ENCODE peak calls at places on chromosomes 11 and 22, in six cellular contexts. One of them, this sample, is unnamed.

GRCh38 chr22:49869855-49870712 is 16.4 kb downstream of the ZBED4 start:
- DNase-seq in A549: no peak
- DNase-seq in colonic mucosa: no peak
- DNase-seq in HepG2: no peak
- DNase-seq in psoas muscle: no peak
- DNase-seq in BE2C: no peak
- DNase-seq in this sample: no peak

GRCh38 chr22:27122561-27122960 is 465.2 kb downstream of the MIAT start:
- DNase-seq in A549: no peak
- DNase-seq in BE2C: no peak
- DNase-seq in psoas muscle: no peak
- DNase-seq in HepG2: no peak
- DNase-seq in colonic mucosa: no peak
- DNase-seq in this sample: no peak

GRCh38 chr11:1829039-1829820 is 5.6 kb upstream of the SYT8 start:
- DNase-seq in BE2C: no peak
- DNase-seq in A549: no peak
- DNase-seq in HepG2: no peak
- DNase-seq in colonic mucosa: no peak
- DNase-seq in psoas muscle: no peak
- DNase-seq in this sample: no peak

GRCh38 chr11:72236083-72236697 is 7.8 kb downstream of the PHOX2A start:
- DNase-seq in BE2C: no peak
- DNase-seq in colonic mucosa: no peak
- DNase-seq in HepG2: no peak
- DNase-seq in psoas muscle: no peak
- DNase-seq in A549: no peak
- DNase-seq in this sample: peak; percentile 36

GRCh38 chr11:7604331-7604973 is 68.8 kb downstream of the CYB5R2 start:
- DNase-seq in colonic mucosa: peak; percentile 79
- DNase-seq in psoas muscle: no peak
- DNase-seq in BE2C: no peak
- DNase-seq in A549: no peak
- DNase-seq in HepG2: no peak
- DNase-seq in this sample: no peak

GRCh38 chr11:107598225-107599139 is 7.5 kb downstream of the ELMOD1 start:
- DNase-seq in psoas muscle: peak; percentile 54
- DNase-seq in HepG2: no peak
- DNase-seq in BE2C: peak; percentile 34
- DNase-seq in colonic mucosa: no peak
- DNase-seq in A549: peak; percentile 22
- DNase-seq in this sample: peak; percentile 42

GRCh38 chr11:103920449-103920848 is 116.0 kb upstream of the DDI1 start:
- DNase-seq in BE2C: no peak
- DNase-seq in A549: no peak
- DNase-seq in psoas muscle: no peak
- DNase-seq in HepG2: no peak
- DNase-seq in colonic mucosa: no peak
- DNase-seq in this sample: no peak

GRCh38 chr22:30837531-30837930 is 131.0 kb downstream of the MORC2 start:
- DNase-seq in colonic mucosa: no peak
- DNase-seq in HepG2: no peak
- DNase-seq in A549: no peak
- DNase-seq in psoas muscle: no peak
- DNase-seq in BE2C: no peak
- DNase-seq in this sample: no peak

GRCh38 chr22:21074092-21074715 is 28.5 kb downstream of the LRRC74B start:
- DNase-seq in A549: peak; percentile 25
- DNase-seq in HepG2: no peak
- DNase-seq in BE2C: no peak
- DNase-seq in colonic mucosa: no peak
- DNase-seq in psoas muscle: no peak
- DNase-seq in this sample: no peak

GRCh38 chr11:111302298-111302697 is 4.0 kb downstream of the POU2AF3 start:
- DNase-seq in colonic mucosa: peak; percentile 59
- DNase-seq in BE2C: no peak
- DNase-seq in psoas muscle: no peak
- DNase-seq in A549: no peak
- DNase-seq in HepG2: no peak
- DNase-seq in this sample: no peak

GRCh38 chr11:2115308-2115707 is 23.9 kb downstream of the IGF2 start:
- DNase-seq in HepG2: no peak
- DNase-seq in psoas muscle: peak; percentile 22
- DNase-seq in BE2C: no peak
- DNase-seq in A549: no peak
- DNase-seq in colonic mucosa: no peak
- DNase-seq in this sample: no peak

GRCh38 chr11:12815150-12815523 is 140.9 kb downstream of the TEAD1 start:
- DNase-seq in BE2C: no peak
- DNase-seq in colonic mucosa: no peak
- DNase-seq in HepG2: no peak
- DNase-seq in psoas muscle: no peak
- DNase-seq in A549: no peak
- DNase-seq in this sample: no peak

GRCh38 chr11:127345819-127346459 is 345.4 kb upstream of the KIRREL3 start:
- DNase-seq in BE2C: peak; percentile 52
- DNase-seq in A549: peak; percentile 25
- DNase-seq in psoas muscle: no peak
- DNase-seq in colonic mucosa: no peak
- DNase-seq in HepG2: peak; percentile 13
- DNase-seq in this sample: peak; percentile 51

GRCh38 chr11:34830648-34831047 is 85.5 kb downstream of the APIP start:
- DNase-seq in A549: no peak
- DNase-seq in psoas muscle: no peak
- DNase-seq in BE2C: peak; percentile 40
- DNase-seq in colonic mucosa: no peak
- DNase-seq in HepG2: no peak
- DNase-seq in this sample: no peak

GRCh38 chr22:37419916-37420655 is 7.2 kb downstream of the ELFN2 start:
- DNase-seq in A549: no peak
- DNase-seq in psoas muscle: no peak
- DNase-seq in HepG2: no peak
- DNase-seq in BE2C: no peak
- DNase-seq in colonic mucosa: no peak
- DNase-seq in this sample: peak; percentile 53

GRCh38 chr11:44128729-44129128 is 33.3 kb downstream of the EXT2 start:
- DNase-seq in HepG2: no peak
- DNase-seq in BE2C: no peak
- DNase-seq in A549: no peak
- DNase-seq in colonic mucosa: no peak
- DNase-seq in psoas muscle: no peak
- DNase-seq in this sample: no peak

GRCh38 chr11:104907521-104908185 is 9.4 kb upstream of the CASP12 start:
- DNase-seq in colonic mucosa: no peak
- DNase-seq in psoas muscle: no peak
- DNase-seq in A549: no peak
- DNase-seq in HepG2: no peak
- DNase-seq in BE2C: no peak
- DNase-seq in this sample: no peak

GRCh38 chr22:22548349-22548716 is 10.7 kb downstream of the PRAME start:
- DNase-seq in A549: no peak
- DNase-seq in HepG2: no peak
- DNase-seq in BE2C: no peak
- DNase-seq in psoas muscle: no peak
- DNase-seq in colonic mucosa: no peak
- DNase-seq in this sample: no peak

GRCh38 chr11:35725880-35726279 is 63.3 kb downstream of the TRIM44 start:
- DNase-seq in colonic mucosa: no peak
- DNase-seq in psoas muscle: no peak
- DNase-seq in BE2C: no peak
- DNase-seq in A549: no peak
- DNase-seq in HepG2: no peak
- DNase-seq in this sample: no peak

GRCh38 chr22:17953147-17953546 is 71.2 kb downstream of the MICAL3 start:
- DNase-seq in psoas muscle: no peak
- DNase-seq in HepG2: no peak
- DNase-seq in colonic mucosa: no peak
- DNase-seq in BE2C: no peak
- DNase-seq in A549: no peak
- DNase-seq in this sample: no peak
- TF ChIP-seq CTCF in psoas muscle: no peak
- TF ChIP-seq CTCF in HepG2: no peak
- TF ChIP-seq CTCF in colonic mucosa: no peak
- TF ChIP-seq CTCF in BE2C: no peak
- TF ChIP-seq CTCF in A549: no peak
- TF ChIP-seq CTCF in this sample: no peak

GRCh38 chr11:130159139-130159538 is 443 bp upstream of the ST14 start:
- DNase-seq in HepG2: no peak
- DNase-seq in BE2C: no peak
- DNase-seq in psoas muscle: no peak
- DNase-seq in colonic mucosa: no peak
- DNase-seq in A549: no peak
- DNase-seq in this sample: no peak
- H3K4me1 ChIP-seq in HepG2: peaks cover 30% of the 10 kb centered on the region
- H3K4me1 ChIP-seq in BE2C: no peaks in the 10 kb centered on the region
- H3K4me1 ChIP-seq in psoas muscle: no peaks in the 10 kb centered on the region
- H3K4me1 ChIP-seq in colonic mucosa: peaks cover 20% of the 10 kb centered on the region
- H3K4me1 ChIP-seq in A549: peaks cover 19% of the 10 kb centered on the region
- H3K4me1 ChIP-seq in this sample: peaks cover 28% of the 10 kb centered on the region

GRCh38 chr22:44088976-44089570 is 65.0 kb downstream of the PARVB start:
- DNase-seq in A549: no peak
- DNase-seq in psoas muscle: peak; percentile 90
- DNase-seq in BE2C: no peak
- DNase-seq in colonic mucosa: no peak
- DNase-seq in HepG2: no peak
- DNase-seq in this sample: no peak

GRCh38 chr22:44086759-44087158 is 62.7 kb downstream of the PARVB start:
- DNase-seq in colonic mucosa: no peak
- DNase-seq in HepG2: no peak
- DNase-seq in BE2C: no peak
- DNase-seq in psoas muscle: no peak
- DNase-seq in A549: no peak
- DNase-seq in this sample: no peak

GRCh38 chr22:44084044-44084772 is 60.1 kb downstream of the PARVB start:
- DNase-seq in colonic mucosa: no peak
- DNase-seq in BE2C: no peak
- DNase-seq in HepG2: no peak
- DNase-seq in A549: no peak
- DNase-seq in psoas muscle: peak; percentile 77
- DNase-seq in this sample: no peak

GRCh38 chr22:44089717-44090570 is 65.8 kb downstream of the PARVB start:
- DNase-seq in colonic mucosa: no peak
- DNase-seq in HepG2: no peak
- DNase-seq in A549: no peak
- DNase-seq in BE2C: no peak
- DNase-seq in psoas muscle: peak; percentile 49
- DNase-seq in this sample: no peak

DNA sequence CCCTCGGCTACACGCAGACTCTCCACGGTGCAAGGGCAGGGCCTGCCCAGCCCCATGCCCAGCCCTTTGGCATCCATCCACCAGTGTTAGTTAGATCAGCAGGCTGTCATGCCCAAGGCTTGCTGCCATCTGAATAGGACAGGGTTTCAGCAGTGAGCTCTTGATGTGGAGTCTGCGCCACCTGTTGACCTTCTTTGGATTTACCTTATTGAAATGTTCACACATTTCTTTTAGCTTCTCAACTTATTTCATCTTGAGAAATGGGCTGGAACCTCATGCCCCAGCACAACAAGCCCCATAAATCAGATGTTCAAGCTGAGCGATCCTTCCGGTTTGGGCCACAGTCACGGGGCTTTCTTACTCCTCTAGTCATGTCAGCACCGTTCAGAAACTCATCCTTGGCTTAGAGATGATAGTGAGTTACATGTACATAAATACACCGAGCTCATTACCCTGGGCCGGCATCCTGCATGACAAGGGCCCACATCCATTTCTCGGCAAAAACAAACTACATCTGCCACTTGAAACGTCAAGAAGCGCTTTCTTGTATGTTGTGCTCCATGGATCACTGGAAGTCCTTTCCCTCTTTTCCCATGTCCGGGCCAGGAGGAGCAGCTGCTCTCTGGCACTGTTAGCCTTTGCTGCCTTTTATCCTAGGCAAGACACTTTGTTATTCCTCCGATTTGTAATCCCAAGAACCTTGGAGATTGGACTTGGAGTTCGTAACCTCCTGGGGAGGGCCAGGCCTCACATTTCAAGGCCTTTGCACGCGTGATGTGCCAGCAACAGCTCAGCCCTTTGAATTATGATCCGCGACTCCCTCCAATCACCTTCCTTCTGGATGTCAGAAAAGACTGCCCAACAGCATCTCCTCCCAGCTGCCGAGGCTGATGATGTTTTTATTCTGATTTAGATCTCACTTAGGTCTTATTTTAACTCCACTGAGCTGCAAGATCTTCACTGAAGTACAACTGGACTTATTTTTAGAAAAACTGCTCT is 61.9 kb downstream of the PARVB start:
- DNase-seq in colonic mucosa: peak; percentile 69
- DNase-seq in HepG2: peak; percentile 43
- DNase-seq in BE2C: peak; percentile 50
- DNase-seq in psoas muscle: peak; percentile 91
- DNase-seq in A549: peak; percentile 57
- DNase-seq in this sample: peak; percentile 44
- TF ChIP-seq CTCF in colonic mucosa: peak; percentile 37
- TF ChIP-seq CTCF in HepG2: peak; percentile 73
- TF ChIP-seq CTCF in BE2C: peak; percentile 56
- TF ChIP-seq CTCF in psoas muscle: peak; percentile 59
- TF ChIP-seq CTCF in A549: peak; percentile 52
- TF ChIP-seq CTCF in this sample: peak; percentile 54

GRCh38 chr11:18014876-18015275 is 2.0 kb upstream of the SERGEF start:
- DNase-seq in colonic mucosa: no peak
- DNase-seq in A549: no peak
- DNase-seq in psoas muscle: no peak
- DNase-seq in BE2C: no peak
- DNase-seq in HepG2: no peak
- DNase-seq in this sample: no peak

GRCh38 chr11:18013790-18014507 is 1.1 kb upstream of the SERGEF start:
- DNase-seq in psoas muscle: no peak
- DNase-seq in BE2C: no peak
- DNase-seq in colonic mucosa: peak; percentile 27
- DNase-seq in A549: no peak
- DNase-seq in HepG2: no peak
- DNase-seq in this sample: no peak

GRCh38 chr11:18012314-18012905 is 437 bp downstream of the SERGEF start:
- DNase-seq in BE2C: no peak
- DNase-seq in colonic mucosa: peak; percentile 35
- DNase-seq in psoas muscle: peak; percentile 50
- DNase-seq in HepG2: peak; percentile 45
- DNase-seq in A549: peak; percentile 18
- DNase-seq in this sample: peak; percentile 41

GRCh38 chr11:18011633-18012313 is 1.1 kb downstream of the SERGEF start:
- DNase-seq in HepG2: peak; percentile 21
- DNase-seq in colonic mucosa: peak; percentile 20
- DNase-seq in A549: no peak
- DNase-seq in BE2C: no peak
- DNase-seq in psoas muscle: peak; percentile 46
- DNase-seq in this sample: no peak

GRCh38 chr11:18012906-18013781 is at the start of gene SERGEF:
- DNase-seq in psoas muscle: peak; percentile 97
- DNase-seq in A549: peak; percentile 73
- DNase-seq in colonic mucosa: peak; percentile 97
- DNase-seq in HepG2: peak; percentile 86
- DNase-seq in BE2C: peak; percentile 90
- DNase-seq in this sample: peak; percentile 98
- H3K4me1 ChIP-seq in psoas muscle: peaks cover 6% of the 10 kb centered on the region
- H3K4me1 ChIP-seq in A549: peaks cover 11% of the 10 kb centered on the region
- H3K4me1 ChIP-seq in colonic mucosa: no peaks in the 10 kb centered on the region
- H3K4me1 ChIP-seq in HepG2: peaks cover 47% of the 10 kb centered on the region
- H3K4me1 ChIP-seq in BE2C: no peaks in the 10 kb centered on the region
- H3K4me1 ChIP-seq in this sample: peaks cover 9% of the 10 kb centered on the region